ENCODE peak calls at places on chromosomes 7 and 10, in four cellular contexts. L is neuronal stem cell, W is uterus, H is body of pancreas. C is an unnamed sample. For H3K27me3, the result is how much of the 10 kb centered on the place peaks cover.

GRCh38 chr10:66394287-66395063 is 531.4 kb upstream of the LRRTM3 start:
- DNase-seq in H (no peak), L (no peak), W (no peak), C (no peak)

GRCh38 chr7:135801045-135801693 is 52.6 kb upstream of the FAM180A start:
- DNase-seq in L (peak), H (peak), W (no peak), C (no peak)

GRCh38 chr10:107701947-107702346 is 537.4 kb upstream of the SORCS1 start:
- DNase-seq in L (no peak), H (no peak), W (no peak), C (no peak)

GRCh38 chr7:84492565-84493034 is 298.0 kb upstream of the SEMA3A start:
- DNase-seq in L (no peak), H (no peak), W (no peak), C (no peak)

GRCh38 chr10:46526682-46527038 is 29.8 kb downstream of the GPRIN2 start:
- DNase-seq in H (peak), W (peak), L (no peak), C (no peak)

GRCh38 chr7:26667514-26668133 is 196.8 kb downstream of the SKAP2 start:
- DNase-seq in H (peak), W (peak), L (peak), C (peak)

GRCh38 chr10:71085689-71086438 is 126.5 kb upstream of the UNC5B start:
- DNase-seq in L (peak), H (no peak), W (no peak), C (peak)

GRCh38 chr7:83155407-83155806 is 7.3 kb downstream of the PCLO start:
- DNase-seq in L (no peak), W (no peak), H (no peak), C (no peak)

GRCh38 chr7:4882169-4882741 is 1.3 kb downstream of the RADIL start:
- DNase-seq in H (peak), L (peak), W (peak), C (peak)

GRCh38 chr7:20595971-20596370 is 19.5 kb upstream of the ABCB5 start:
- DNase-seq in W (no peak), L (no peak), H (no peak), C (no peak)
- H3K27ac ChIP-seq in W (no peak), L (no peak), H (no peak), C (no peak)

GRCh38 chr10:75392271-75392670 is 9.3 kb downstream of the ZNF503 start:
- DNase-seq in H (no peak), W (no peak), L (no peak), C (no peak)
- H3K27me3 ChIP-seq in H (under half), W (under half), L (under half), C (under half)

GRCh38 chr10:16681525-16681924 is 135.7 kb downstream of the RSU1 start:
- DNase-seq in W (no peak), L (no peak), H (no peak), C (no peak)

GRCh38 chr10:16674147-16674703 is 143.0 kb downstream of the RSU1 start:
- DNase-seq in H (no peak), W (no peak), L (no peak), C (no peak)

GRCh38 chr10:16679511-16679910 is 137.7 kb downstream of the RSU1 start:
- DNase-seq in W (no peak), H (no peak), L (no peak), C (no peak)
- H3K27ac ChIP-seq in W (no peak), H (no peak), L (no peak), C (no peak)

GRCh38 chr7:140539466-140539865 is 60.2 kb upstream of the MKRN1 start:
- DNase-seq in W (no peak), H (no peak), L (no peak), C (no peak)

GRCh38 chr7:140541176-140541512 is 61.8 kb upstream of the MKRN1 start:
- DNase-seq in H (no peak), W (no peak), L (no peak), C (no peak)

GRCh38 chr7:140540142-140540777 is 61.0 kb upstream of the MKRN1 start:
- DNase-seq in L (no peak), W (no peak), H (no peak), C (no peak)

GRCh38 chr7:140542226-140542625 is 62.9 kb upstream of the MKRN1 start:
- DNase-seq in H (peak), W (peak), L (no peak), C (no peak)

GRCh38 chr7:140541513-140542192 is 62.3 kb upstream of the MKRN1 start:
- DNase-seq in H (peak), L (peak), W (peak), C (peak)
- H3K27me3 ChIP-seq in H (under half), L (under half), W (under half), C (under half)

GRCh38 chr7:155303897-155304296 is 6.2 kb downstream of the INSIG1 start:
- DNase-seq in H (no peak), W (no peak), L (no peak), C (no peak)

GRCh38 chr7:155308330-155309020 is 10.8 kb downstream of the INSIG1 start:
- DNase-seq in L (no peak), H (no peak), W (no peak), C (peak)

GRCh38 chr7:155305251-155305904 is 7.7 kb downstream of the INSIG1 start:
- DNase-seq in H (no peak), L (no peak), W (no peak), C (no peak)

GRCh38 chr7:155309021-155309338 is 11.3 kb downstream of the INSIG1 start:
- DNase-seq in W (no peak), H (no peak), L (no peak), C (no peak)

DNA sequence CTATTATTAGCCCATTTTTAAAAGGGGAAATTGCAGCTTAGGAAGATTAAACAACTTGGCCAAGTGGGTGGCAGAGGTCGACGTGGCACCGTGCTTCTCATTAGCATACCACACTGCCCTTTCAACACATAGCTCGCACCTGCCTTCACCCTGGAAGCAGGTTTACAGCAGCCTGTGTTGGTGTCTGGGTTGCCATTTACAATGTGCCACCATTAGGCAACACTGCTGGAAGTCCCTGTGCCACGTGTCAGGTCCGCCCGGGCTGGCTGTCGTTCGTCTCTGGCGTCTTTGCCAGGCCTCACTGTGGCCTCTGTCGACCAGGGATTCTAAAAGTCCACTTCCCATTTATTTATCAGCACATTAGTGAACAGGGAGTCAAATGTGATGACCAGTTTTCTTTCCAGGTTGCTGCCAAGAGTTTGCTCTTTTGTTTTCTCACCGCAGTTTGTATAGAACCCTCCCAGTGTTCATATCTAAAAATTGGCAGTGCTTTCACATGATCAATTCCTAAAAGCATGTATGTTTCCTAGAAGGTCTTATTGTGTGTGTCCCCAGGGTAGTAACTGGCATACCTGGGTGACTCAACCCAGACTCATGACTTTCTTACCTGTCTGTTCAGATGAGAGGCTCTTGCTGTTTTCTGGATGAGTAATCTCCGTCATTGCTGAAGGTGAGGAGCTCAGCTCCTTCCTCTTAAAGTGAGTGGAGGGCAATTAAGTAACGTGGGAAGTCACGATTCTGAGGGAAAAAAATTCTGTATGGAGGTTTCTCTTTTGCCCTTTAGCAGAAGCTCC is 9.2 kb downstream of the INSIG1 start:
- DNase-seq in W (no peak), L (no peak), H (peak), C (no peak)
- H3K27ac ChIP-seq in W (no peak), L (no peak), H (peak), C (no peak)

DNA sequence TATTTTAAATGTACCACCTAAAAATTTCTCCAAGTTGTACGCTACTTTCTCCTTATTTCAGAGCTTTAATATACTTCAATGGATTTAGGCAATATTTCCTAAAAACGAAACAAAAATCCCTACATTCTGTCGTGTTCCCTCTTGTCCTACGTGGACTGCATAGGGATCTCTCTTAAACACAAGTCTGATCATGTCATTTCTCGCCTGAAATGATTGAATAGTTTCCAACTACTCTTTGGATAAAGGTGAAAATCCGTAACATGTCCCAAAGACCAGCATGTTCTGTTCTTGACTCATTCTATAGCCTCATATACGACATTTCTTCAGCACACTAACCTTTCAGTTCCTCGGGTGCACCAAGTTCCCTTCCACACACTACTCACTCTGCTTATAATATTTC is 17.7 kb upstream of the TPK1 start:
- DNase-seq in H (no peak), W (no peak), L (no peak), C (no peak)
- H3K27me3 ChIP-seq in H (under half), W (under half), L (under half), C (under half)

GRCh38 chr7:837001-837400 is 4.7 kb downstream of the SUN1 start:
- DNase-seq in H (no peak), L (no peak), W (no peak), C (no peak)
- H3K27ac ChIP-seq in H (no peak), L (no peak), W (peak), C (no peak)

GRCh38 chr7:80348221-80348620 is 163.6 kb downstream of the GNAT3 start:
- DNase-seq in W (no peak), H (no peak), L (no peak), C (no peak)
- H3K27me3 ChIP-seq in W (under half), H (under half), L (under half), C (under half)

DNA sequence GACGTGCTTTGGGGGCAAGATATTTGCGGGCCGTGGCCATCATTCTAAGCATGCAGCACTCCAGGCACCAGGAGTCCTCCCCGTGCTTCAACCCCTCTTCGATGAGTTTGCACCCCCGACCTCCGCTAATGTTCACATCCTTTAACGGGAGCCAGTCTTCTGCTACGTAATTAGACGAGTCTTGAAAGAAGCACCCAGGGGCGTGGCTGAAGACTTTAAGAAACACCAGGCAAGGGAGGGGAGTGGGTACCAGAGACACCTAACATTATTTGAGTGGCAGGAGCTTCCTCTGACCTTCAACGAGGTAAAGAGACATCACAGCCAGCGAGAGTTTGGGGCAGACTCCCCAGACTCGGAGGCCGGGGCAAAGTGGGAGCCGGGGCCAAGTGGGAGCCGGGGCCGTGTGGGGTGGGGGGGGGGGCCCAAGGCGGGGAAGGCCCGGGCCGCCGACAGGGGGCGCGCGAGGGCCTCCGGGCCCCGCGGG is 31.1 kb upstream of the TOMM7 start:
- DNase-seq in L (no peak), W (no peak), H (peak), C (no peak)
- H3K27ac ChIP-seq in L (no peak), W (peak), H (peak), C (peak)